ENCODE peak calls at places on chromosomes 1 and 21, in nine cellular contexts. Q, T, L, I, K, G, H, M and R are unnamed samples.

GRCh38 chr1:231053493-231054162 is 13.6 kb upstream of the FAM89A start:
- DNase-seq in I (no peak), M (peak), L (no peak), T (no peak), Q (peak), K (no peak), G (no peak), H (no peak), R (no peak)

GRCh38 chr21:45283611-45284455 is 3.9 kb downstream of the POFUT2 start:
- DNase-seq in G (no peak), L (no peak), T (no peak), H (peak), I (no peak), Q (peak), M (no peak), K (no peak), R (no peak)

GRCh38 chr1:19411612-19412011 is 73.7 kb downstream of the CAPZB start:
- DNase-seq in M (no peak), H (no peak), K (no peak), I (no peak), L (no peak), T (no peak), G (no peak), Q (no peak), R (no peak)

GRCh38 chr1:192147626-192148025 is 10.6 kb upstream of the RGS18 start:
- DNase-seq in G (no peak), K (no peak), T (no peak), I (no peak), H (no peak), Q (no peak), M (no peak), L (no peak), R (no peak)

GRCh38 chr1:154960446-154961136 is 991 bp downstream of the PYGO2 start:
- DNase-seq in Q (no peak), T (no peak), L (no peak), I (no peak), K (no peak), M (no peak), G (no peak), H (no peak), R (no peak)

GRCh38 chr1:27296773-27297214 is 25.2 kb upstream of the TMEM222 start:
- DNase-seq in Q (peak), L (peak), M (peak), H (peak), K (no peak), G (peak), I (peak), T (peak), R (peak)

GRCh38 chr1:38848069-38848468 is 11.5 kb downstream of the RRAGC start:
- DNase-seq in K (no peak), T (no peak), Q (no peak), L (no peak), M (no peak), H (no peak), I (no peak), G (no peak), R (no peak)

GRCh38 chr1:14850563-14850962 is 252.1 kb downstream of the KAZN start:
- DNase-seq in Q (no peak), T (no peak), G (no peak), L (no peak), I (no peak), H (no peak), K (no peak), M (no peak), R (no peak)

GRCh38 chr1:22872971-22873664 is 99.5 kb downstream of the LACTBL1 start:
- DNase-seq in M (no peak), H (no peak), K (no peak), Q (no peak), L (no peak), I (no peak), G (no peak), T (no peak), R (no peak)

GRCh38 chr1:65174585-65174984 is 26.6 kb downstream of the AK4 start:
- DNase-seq in T (no peak), M (peak), G (peak), K (no peak), H (peak), Q (peak), I (no peak), L (no peak), R (no peak)

GRCh38 chr1:176994926-176995596 is 169.5 kb downstream of the ASTN1 start:
- DNase-seq in G (no peak), H (no peak), K (no peak), T (no peak), L (no peak), M (no peak), Q (no peak), I (no peak), R (no peak)

GRCh38 chr1:97137862-97138514 is 416.4 kb downstream of the PTBP2 start:
- DNase-seq in G (no peak), I (peak), Q (no peak), L (no peak), M (peak), H (no peak), T (no peak), K (no peak), R (no peak)

GRCh38 chr1:53281180-53281579 is 42.9 kb upstream of the MAGOH start:
- DNase-seq in T (no peak), M (no peak), K (no peak), L (no peak), H (no peak), G (no peak), Q (no peak), I (no peak), R (no peak)

GRCh38 chr1:23904748-23905357 is 8.3 kb downstream of the CNR2 start:
- DNase-seq in K (no peak), T (no peak), G (no peak), L (no peak), H (no peak), M (no peak), I (no peak), Q (no peak), R (no peak)

GRCh38 chr21:25569084-25569483 is 38.2 kb downstream of the MRPL39 start:
- DNase-seq in L (no peak), K (no peak), T (no peak), M (no peak), Q (no peak), I (no peak), G (no peak), H (no peak), R (no peak)

GRCh38 chr1:178278135-178278534 is 184.2 kb downstream of the RASAL2 start:
- DNase-seq in H (no peak), L (no peak), T (no peak), G (no peak), I (no peak), K (no peak), M (no peak), Q (no peak), R (no peak)

GRCh38 chr1:194908643-194909042 is 1699.6 kb downstream of the KCNT2 start:
- DNase-seq in H (no peak), T (no peak), Q (no peak), M (no peak), I (no peak), L (no peak), K (no peak), G (no peak), R (no peak)

DNA sequence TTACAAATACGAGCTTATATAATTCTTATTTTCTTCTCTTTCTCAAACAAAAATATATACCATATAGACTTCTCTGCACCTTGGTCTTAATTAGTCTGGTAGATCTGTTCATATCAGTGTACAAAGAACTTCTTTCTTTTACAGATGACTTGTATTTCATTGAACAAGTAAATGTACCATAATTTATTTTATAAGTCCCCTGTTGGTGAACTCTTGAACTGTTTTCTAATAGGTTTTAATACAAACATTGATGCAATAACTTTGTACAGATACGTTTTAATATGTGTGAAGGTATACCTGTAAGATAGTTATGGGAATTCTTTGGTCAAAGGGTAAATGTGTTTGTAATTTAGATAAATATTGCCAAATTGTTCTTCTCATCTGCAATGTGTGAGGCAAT is 28.4 kb downstream of the GPR88 start:
- DNase-seq in L (no peak), T (no peak), M (no peak), K (no peak), I (no peak), H (no peak), G (no peak), Q (no peak), R (no peak)
- TF ChIP-seq CTCF in L (no peak), T (peak), M (no peak), K (no peak), I (peak), H (no peak), G (no peak), Q (no peak), R (peak)

GRCh38 chr1:225567789-225568188 is 85.1 kb downstream of the ENAH start:
- DNase-seq in I (no peak), M (no peak), Q (no peak), T (no peak), H (no peak), L (no peak), K (no peak), G (no peak), R (no peak)

GRCh38 chr1:225573216-225573615 is 79.7 kb downstream of the ENAH start:
- DNase-seq in K (no peak), T (no peak), I (no peak), Q (no peak), H (no peak), L (no peak), G (no peak), M (no peak), R (no peak)

GRCh38 chr1:225577243-225577642 is 75.7 kb downstream of the ENAH start:
- DNase-seq in I (no peak), M (no peak), T (no peak), K (no peak), Q (no peak), H (no peak), G (no peak), L (no peak), R (no peak)

GRCh38 chr1:225578247-225578646 is 74.7 kb downstream of the ENAH start:
- DNase-seq in L (no peak), I (no peak), M (no peak), Q (no peak), T (no peak), K (no peak), G (no peak), H (no peak), R (no peak)

DNA sequence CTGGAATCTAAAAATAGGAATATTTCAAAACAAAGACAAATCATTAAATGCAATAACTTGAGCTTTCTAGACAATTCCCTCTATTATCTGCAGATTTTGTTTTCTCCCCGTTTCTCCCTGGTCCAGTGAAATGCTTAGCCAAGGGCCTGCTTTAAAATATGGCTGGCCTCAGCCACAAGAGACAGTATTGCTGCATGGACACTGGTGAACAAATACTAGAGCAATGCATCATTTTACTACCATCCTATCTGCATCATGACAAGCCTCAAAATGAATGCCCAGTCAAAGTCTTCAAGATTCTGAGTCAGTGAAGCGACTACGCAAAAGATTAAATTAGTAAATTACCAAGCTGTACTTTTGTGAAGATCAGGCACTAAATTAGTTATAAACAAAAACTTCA is 80.5 kb downstream of the ENAH start:
- DNase-seq in G (no peak), H (no peak), Q (no peak), I (no peak), M (peak), K (no peak), T (no peak), L (no peak), R (no peak)
- TF ChIP-seq CTCF in G (no peak), H (no peak), Q (no peak), I (no peak), M (peak), K (peak), T (no peak), L (no peak), R (no peak)

GRCh38 chr1:10888289-10888688 is 91.8 kb upstream of the CASZ1 start:
- DNase-seq in Q (no peak), I (peak), G (no peak), H (no peak), M (no peak), L (no peak), T (no peak), K (no peak), R (no peak)
- TF ChIP-seq CTCF in Q (no peak), I (peak), G (no peak), H (no peak), M (no peak), L (peak), T (peak), K (no peak), R (peak)

GRCh38 chr1:71345491-71345890 is 264.7 kb upstream of the ZRANB2 start:
- DNase-seq in L (no peak), T (no peak), K (no peak), Q (no peak), M (no peak), H (no peak), I (no peak), G (no peak), R (no peak)

GRCh38 chr1:71339238-71339637 is 258.4 kb upstream of the ZRANB2 start:
- DNase-seq in L (no peak), T (no peak), M (no peak), H (no peak), Q (no peak), K (no peak), G (no peak), I (no peak), R (no peak)

DNA sequence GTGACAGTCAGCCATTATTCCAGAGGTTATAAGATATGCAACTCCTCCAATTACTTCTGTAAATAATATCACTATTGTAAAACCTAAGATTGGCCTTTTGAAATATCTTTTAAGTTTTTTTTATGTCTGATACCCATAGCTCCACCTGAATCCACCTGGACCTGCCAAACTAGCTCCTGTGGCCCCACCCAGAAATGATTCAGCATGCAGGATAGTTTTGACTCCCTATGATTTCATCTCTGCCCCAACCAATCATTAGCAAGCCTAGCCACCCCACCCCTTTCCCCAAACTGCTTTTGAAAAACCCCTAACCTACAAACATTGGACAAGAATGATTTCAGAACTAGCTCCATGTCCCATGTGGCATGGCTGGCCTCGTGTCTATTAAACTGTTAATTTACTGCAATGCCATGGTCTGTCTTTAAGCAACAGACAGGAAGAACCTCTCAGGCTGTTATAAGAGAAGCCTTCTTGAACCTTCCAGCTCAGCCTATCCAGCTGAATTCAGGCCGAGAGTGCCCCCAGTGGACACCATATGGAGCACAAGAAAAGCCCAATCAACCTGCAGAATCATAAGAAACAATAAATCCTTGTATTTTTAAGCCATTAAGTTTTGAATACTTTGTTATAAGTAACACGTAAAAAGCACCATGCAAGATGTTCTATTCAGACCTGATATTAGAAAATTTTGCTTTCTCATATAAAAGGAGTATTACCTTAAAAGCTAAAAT is 263.0 kb upstream of the ZRANB2 start:
- DNase-seq in K (no peak), L (no peak), H (no peak), G (no peak), Q (no peak), M (no peak), I (no peak), T (no peak), R (no peak)
- TF ChIP-seq CTCF in K (no peak), L (peak), H (no peak), G (no peak), Q (no peak), M (no peak), I (peak), T (peak), R (peak)

GRCh38 chr1:211118407-211119102 is 15.4 kb downstream of the KCNH1 start:
- DNase-seq in K (no peak), T (no peak), I (no peak), M (peak), H (no peak), Q (no peak), G (no peak), L (no peak), R (no peak)
- TF ChIP-seq CTCF in K (no peak), T (no peak), I (no peak), M (peak), H (no peak), Q (no peak), G (no peak), L (no peak), R (no peak)

DNA sequence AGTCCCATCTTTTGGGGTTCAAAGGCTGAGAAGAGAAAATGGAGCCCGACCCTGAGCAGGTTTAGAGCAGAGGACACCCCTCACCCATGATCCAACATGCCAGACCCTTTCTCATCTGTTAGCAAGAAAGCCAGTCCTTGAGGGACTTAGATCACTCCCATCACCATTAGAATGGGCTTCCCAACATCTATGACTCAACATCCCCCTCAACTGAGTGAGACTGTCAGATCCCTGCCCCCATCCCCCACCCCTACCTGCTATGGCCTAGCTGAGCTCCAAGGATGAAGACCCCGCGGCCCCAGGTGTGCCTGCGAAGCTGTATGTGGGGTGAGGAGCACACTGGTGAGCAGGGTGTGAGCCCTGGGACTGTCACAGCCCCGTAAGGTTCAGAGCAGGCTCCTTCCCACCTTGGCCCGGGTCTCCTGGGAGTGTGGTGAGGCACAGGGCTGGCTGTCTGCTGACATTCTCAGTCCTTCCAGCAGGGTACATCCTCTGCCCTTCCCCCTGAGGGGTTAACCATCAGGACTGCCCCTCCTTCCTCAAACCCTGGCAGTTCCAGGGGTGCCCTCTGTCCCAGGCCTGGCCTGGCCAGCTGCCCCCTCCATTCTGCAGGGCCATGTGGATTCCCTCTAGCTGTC is 21.4 kb upstream of the BLACAT1 start:
- DNase-seq in I (no peak), G (no peak), L (no peak), Q (no peak), M (no peak), H (no peak), K (no peak), T (no peak), R (no peak)
- TF ChIP-seq CTCF in I (no peak), G (peak), L (no peak), Q (no peak), M (no peak), H (no peak), K (no peak), T (no peak), R (no peak)

DNA sequence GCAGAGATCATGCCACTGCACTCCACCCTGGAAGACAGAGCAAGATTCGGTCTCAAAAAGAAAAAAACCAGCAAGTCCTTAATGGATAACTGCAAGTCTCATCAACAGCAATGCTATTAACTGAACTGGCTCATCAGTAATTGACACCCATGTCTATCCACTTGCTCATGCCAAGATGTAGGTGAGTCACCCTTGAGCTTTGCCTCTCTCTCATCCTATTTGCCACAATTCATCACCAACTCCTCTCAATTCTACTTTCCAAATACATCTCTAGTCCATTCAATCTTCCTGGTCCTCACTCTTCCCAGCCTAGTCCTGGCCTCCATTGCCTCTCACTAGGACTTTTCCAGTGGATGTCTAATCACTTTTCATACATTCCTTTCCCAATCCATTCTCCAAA is 103.7 kb upstream of the PRMT6 start:
- DNase-seq in G (no peak), H (no peak), L (no peak), M (peak), T (no peak), K (no peak), I (no peak), Q (no peak), R (no peak)
- TF ChIP-seq CTCF in G (no peak), H (no peak), L (no peak), M (no peak), T (no peak), K (no peak), I (no peak), Q (no peak), R (no peak)

DNA sequence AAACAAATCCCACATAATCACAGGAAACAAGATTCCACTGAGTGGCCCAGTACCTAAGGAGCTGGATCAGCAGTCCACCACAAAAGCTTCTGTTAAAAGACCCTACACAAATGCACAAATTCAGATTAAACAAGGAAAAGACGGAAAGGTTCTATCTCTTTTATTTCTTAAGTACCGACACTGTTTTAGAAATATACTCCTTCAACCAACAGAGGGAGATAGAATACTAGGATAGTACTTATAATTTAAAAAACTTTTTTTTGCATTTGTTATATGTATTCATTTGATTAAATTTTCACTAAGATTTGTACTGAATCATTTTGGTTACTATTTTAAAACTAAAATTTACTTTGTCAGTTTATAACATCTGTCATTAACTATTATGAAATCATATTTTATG is 12.5 kb downstream of the CDC7 start:
- DNase-seq in M (no peak), H (no peak), I (no peak), G (no peak), Q (no peak), T (no peak), L (no peak), K (no peak), R (no peak)
- TF ChIP-seq CTCF in M (no peak), H (peak), I (peak), G (peak), Q (peak), T (peak), L (peak), K (peak), R (peak)

GRCh38 chr1:150186789-150187559 is 37.3 kb downstream of the PLEKHO1 start:
- DNase-seq in G (no peak), I (no peak), M (no peak), T (peak), H (no peak), L (no peak), K (peak), Q (no peak), R (no peak)
- TF ChIP-seq CTCF in G (peak), I (peak), M (peak), T (peak), H (peak), L (peak), K (peak), Q (peak), R (peak)

GRCh38 chr1:183185941-183186490 is at the start of gene LAMC2:
- DNase-seq in H (no peak), K (no peak), G (peak), L (peak), I (peak), Q (peak), T (peak), M (no peak), R (peak)
- TF ChIP-seq CTCF in H (no peak), K (peak), G (peak), L (peak), I (no peak), Q (peak), T (peak), M (no peak), R (no peak)